ENCODE peak calls at places on chromosome 5, in six cellular contexts. One of them, this sample, is unnamed.

GRCh38 chr5:33148076-33148501 is 292.7 kb upstream of the TARS1 start:
- DNase-seq in CD8-positive, alpha-beta T cell: no peak
- DNase-seq in fibroblast of lung: peak; percentile 91
- DNase-seq in NCI-H1092: no peak
- DNase-seq in HTR-8/SVneo: peak; percentile 80
- DNase-seq in SW 1271: peak; percentile 56
- DNase-seq in this sample: peak; percentile 18

GRCh38 chr5:51983161-51983560 is 599.9 kb downstream of the ISL1 start:
- DNase-seq in CD8-positive, alpha-beta T cell: no peak
- DNase-seq in HTR-8/SVneo: no peak
- DNase-seq in NCI-H1092: no peak
- DNase-seq in fibroblast of lung: no peak
- DNase-seq in SW 1271: no peak
- DNase-seq in this sample: no peak

GRCh38 chr5:60959156-60959555 is 14.2 kb downstream of the NDUFAF2 start:
- DNase-seq in HTR-8/SVneo: peak; percentile 9
- DNase-seq in fibroblast of lung: peak; percentile 7
- DNase-seq in SW 1271: no peak
- DNase-seq in CD8-positive, alpha-beta T cell: no peak
- DNase-seq in NCI-H1092: no peak
- DNase-seq in this sample: no peak

GRCh38 chr5:39461007-39461682 is 36.4 kb upstream of the DAB2 start:
- DNase-seq in fibroblast of lung: no peak
- DNase-seq in CD8-positive, alpha-beta T cell: no peak
- DNase-seq in HTR-8/SVneo: no peak
- DNase-seq in SW 1271: no peak
- DNase-seq in NCI-H1092: no peak
- DNase-seq in this sample: peak; percentile 12

GRCh38 chr5:125011014-125011413 is 264.6 kb upstream of the ZNF608 start:
- DNase-seq in fibroblast of lung: no peak
- DNase-seq in CD8-positive, alpha-beta T cell: no peak
- DNase-seq in SW 1271: no peak
- DNase-seq in HTR-8/SVneo: no peak
- DNase-seq in NCI-H1092: no peak
- DNase-seq in this sample: no peak

GRCh38 chr5:168710706-168711105 is 131.5 kb upstream of the PANK3 start:
- DNase-seq in CD8-positive, alpha-beta T cell: no peak
- DNase-seq in SW 1271: no peak
- DNase-seq in NCI-H1092: no peak
- DNase-seq in fibroblast of lung: no peak
- DNase-seq in HTR-8/SVneo: no peak
- DNase-seq in this sample: no peak

GRCh38 chr5:137778772-137779564 is 24.8 kb upstream of the HNRNPA0 start:
- DNase-seq in HTR-8/SVneo: peak; percentile 38
- DNase-seq in fibroblast of lung: peak; percentile 33
- DNase-seq in NCI-H1092: no peak
- DNase-seq in CD8-positive, alpha-beta T cell: no peak
- DNase-seq in SW 1271: no peak
- DNase-seq in this sample: no peak

GRCh38 chr5:69250593-69250992 is 15.9 kb downstream of the CDK7 start:
- DNase-seq in CD8-positive, alpha-beta T cell: no peak
- DNase-seq in fibroblast of lung: no peak
- DNase-seq in SW 1271: no peak
- DNase-seq in HTR-8/SVneo: no peak
- DNase-seq in NCI-H1092: no peak
- DNase-seq in this sample: no peak

GRCh38 chr5:57834829-57835554 is 352.4 kb upstream of the ACTBL2 start:
- DNase-seq in SW 1271: no peak
- DNase-seq in HTR-8/SVneo: no peak
- DNase-seq in NCI-H1092: no peak
- DNase-seq in CD8-positive, alpha-beta T cell: no peak
- DNase-seq in fibroblast of lung: peak; percentile 70
- DNase-seq in this sample: no peak

GRCh38 chr5:145587308-145588071 is 247.7 kb downstream of the PRELID2 start:
- DNase-seq in HTR-8/SVneo: peak; percentile 20
- DNase-seq in CD8-positive, alpha-beta T cell: no peak
- DNase-seq in SW 1271: peak; percentile 17
- DNase-seq in fibroblast of lung: peak; percentile 97
- DNase-seq in NCI-H1092: no peak
- DNase-seq in this sample: no peak

GRCh38 chr5:73447234-73448071 is 1.1 kb downstream of the FOXD1 start:
- DNase-seq in NCI-H1092: peak; percentile 23
- DNase-seq in HTR-8/SVneo: no peak
- DNase-seq in fibroblast of lung: peak; percentile 75
- DNase-seq in SW 1271: no peak
- DNase-seq in CD8-positive, alpha-beta T cell: peak; percentile 42
- DNase-seq in this sample: no peak

GRCh38 chr5:170860818-170861217 is 1.0 kb upstream of the RANBP17 start:
- DNase-seq in HTR-8/SVneo: no peak
- DNase-seq in SW 1271: no peak
- DNase-seq in fibroblast of lung: no peak
- DNase-seq in NCI-H1092: no peak
- DNase-seq in CD8-positive, alpha-beta T cell: no peak
- DNase-seq in this sample: no peak

GRCh38 chr5:1183424-1184162 is 17.8 kb upstream of the SLC6A19 start:
- DNase-seq in HTR-8/SVneo: no peak
- DNase-seq in NCI-H1092: no peak
- DNase-seq in fibroblast of lung: no peak
- DNase-seq in SW 1271: no peak
- DNase-seq in CD8-positive, alpha-beta T cell: no peak
- DNase-seq in this sample: no peak

This sample was measured in gastrocnemius medialis.